ENCODE peak calls at places on chromosomes 5 and 9, in six cellular contexts. J, X, B, I, Y and R are unnamed samples.

GRCh38 chr9:129318121-129319075 is 140.3 kb upstream of the IER5L start:
- DNase-seq in Y (no peak), I (no peak), B (no peak), X (no peak), J (no peak), R (no peak)

GRCh38 chr5:168425997-168426863 is 60.0 kb upstream of the RARS1 start:
- DNase-seq in Y (no peak), X (no peak), B (no peak), J (no peak), I (no peak), R (no peak)

GRCh38 chr9:114276908-114277821 is 45.7 kb upstream of the ORM1 start:
- DNase-seq in I (peak; percentile 3), B (peak; percentile 98), J (no peak), Y (peak; percentile 98), X (no peak), R (peak; percentile 90)

GRCh38 chr5:37767961-37768360 is 71.9 kb downstream of the GDNF start:
- DNase-seq in Y (no peak), X (no peak), I (no peak), B (no peak), J (no peak), R (no peak)

GRCh38 chr5:168967882-168968620 is 332.9 kb downstream of the SLIT3 start:
- DNase-seq in I (no peak), J (no peak), Y (no peak), X (no peak), B (no peak), R (no peak)

GRCh38 chr5:40406426-40407211 is 273.1 kb upstream of the PTGER4 start:
- DNase-seq in B (no peak), I (no peak), J (no peak), X (peak; percentile 45), Y (no peak), R (no peak)

GRCh38 chr5:149959406-149960236 is 937 bp upstream of the SLC26A2 start:
- DNase-seq in B (peak; percentile 58), X (peak; percentile 26), Y (peak; percentile 89), I (no peak), J (peak; percentile 30), R (no peak)

GRCh38 chr5:107476783-107477182 is 194.0 kb downstream of the EFNA5 start:
- DNase-seq in Y (peak; percentile 80), B (no peak), X (peak; percentile 71), J (peak; percentile 74), I (no peak), R (no peak)

GRCh38 chr5:159342838-159343237 is 12.6 kb upstream of the IL12B start:
- DNase-seq in Y (no peak), X (no peak), J (no peak), I (no peak), B (no peak), R (no peak)

GRCh38 chr5:79612667-79613190 is 488 bp downstream of the TENT2 start:
- DNase-seq in Y (no peak), I (no peak), J (no peak), X (no peak), B (no peak), R (no peak)

GRCh38 chr9:76756273-76756650 is 8.0 kb upstream of the PCA3 start:
- DNase-seq in Y (peak; percentile 46), X (no peak), I (peak; percentile 8), J (no peak), B (peak; percentile 41), R (no peak)

GRCh38 chr5:158224200-158224599 is 365.3 kb upstream of the CLINT1 start:
- DNase-seq in J (no peak), B (no peak), Y (no peak), X (no peak), I (no peak), R (no peak)

GRCh38 chr5:143121135-143121474 is 282.4 kb downstream of the NR3C1 start:
- DNase-seq in I (no peak), J (no peak), Y (no peak), X (peak; percentile 37), B (no peak), R (no peak)

GRCh38 chr5:149497357-149497756 is 53.9 kb downstream of the CSNK1A1 start:
- DNase-seq in Y (peak; percentile 87), B (peak; percentile 98), I (no peak), J (no peak), X (no peak), R (peak; percentile 76)

GRCh38 chr5:108251350-108251749 is 130.5 kb downstream of the FBXL17 start:
- DNase-seq in I (no peak), X (no peak), Y (peak; percentile 62), J (no peak), B (peak; percentile 12), R (no peak)

GRCh38 chr9:116549061-116549664 is 137.9 kb upstream of the TRIM32 start:
- DNase-seq in B (peak; percentile 97), J (no peak), X (no peak), Y (peak; percentile 98), I (peak; percentile 41), R (peak; percentile 95)

GRCh38 chr5:591746-592145 is 20.4 kb upstream of the CEP72 start:
- DNase-seq in I (no peak), J (no peak), Y (no peak), X (no peak), B (no peak), R (no peak)

GRCh38 chr9:6239048-6239461 is 23.4 kb downstream of the IL33 start:
- DNase-seq in J (no peak), I (no peak), B (peak; percentile 38), Y (peak; percentile 23), X (no peak), R (no peak)

GRCh38 chr9:129175825-129176633 is 2.0 kb downstream of the IER5L start:
- DNase-seq in Y (peak; percentile 94), X (peak; percentile 57), B (peak; percentile 88), J (peak; percentile 22), I (peak; percentile 87), R (peak; percentile 68)

GRCh38 chr9:13974891-13975290 is 339.1 kb downstream of the NFIB start:
- DNase-seq in X (no peak), Y (no peak), I (no peak), B (no peak), J (no peak), R (no peak)

GRCh38 chr9:92713528-92713927 is 43.6 kb upstream of the IPPK start:
- DNase-seq in X (no peak), J (no peak), Y (no peak), I (no peak), B (no peak), R (no peak)

GRCh38 chr9:108191065-108191464 is 664.7 kb downstream of the ACTL7B start:
- DNase-seq in Y (no peak), I (no peak), B (peak; percentile 7), X (no peak), J (no peak), R (no peak)

GRCh38 chr9:137433916-137434431 is 7.2 kb downstream of the ENTPD8 start:
- DNase-seq in Y (no peak), I (no peak), J (no peak), B (no peak), X (no peak), R (no peak)

GRCh38 chr5:154302181-154302580 is 111.6 kb downstream of the GALNT10 start:
- DNase-seq in Y (no peak), J (no peak), X (no peak), I (peak; percentile 92), B (no peak), R (no peak)

GRCh38 chr9:132596200-132596599 is 13.8 kb downstream of the BARHL1 start:
- DNase-seq in J (no peak), Y (no peak), I (no peak), B (no peak), X (no peak), R (no peak)

DNA sequence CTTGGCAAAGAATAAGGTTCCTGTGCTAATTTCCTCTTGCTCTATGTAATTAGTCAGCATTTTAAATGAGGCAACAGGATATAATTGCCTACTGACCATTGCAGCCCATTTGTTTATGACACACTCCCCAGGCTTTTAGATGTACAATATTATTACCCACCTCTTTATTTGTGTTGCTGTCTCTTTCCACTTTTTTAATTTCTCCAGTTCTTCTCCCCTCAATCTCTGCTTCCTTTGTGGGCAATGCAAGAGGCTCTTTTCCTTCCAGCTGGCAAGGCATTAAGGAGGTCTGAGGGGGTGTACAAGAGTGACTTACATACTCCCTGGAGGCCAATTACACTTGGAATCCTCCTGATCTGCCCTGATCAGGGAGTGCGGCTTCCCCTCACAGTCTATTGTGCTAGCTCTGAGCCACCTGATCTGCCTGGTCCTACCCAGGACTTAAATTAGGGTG is 418.8 kb downstream of the NR2F1-AS1 start:
- DNase-seq in Y (peak; percentile 74), B (no peak), I (no peak), X (no peak), J (no peak), R (peak; percentile 59)
- H3K4me3 ChIP-seq in Y (no peak overlapping the region), B (no peak overlapping the region), I (no peak overlapping the region), X (no peak overlapping the region), J (no peak overlapping the region), R (no peak overlapping the region)

GRCh38 chr5:88884435-88884877 is 1.5 kb upstream of the MEF2C start:
- DNase-seq in B (peak; percentile 23), I (no peak), X (no peak), Y (peak; percentile 44), J (no peak), R (no peak)

GRCh38 chr5:88888291-88888690 is 5.3 kb upstream of the MEF2C start:
- DNase-seq in Y (peak; percentile 15), B (no peak), I (no peak), J (no peak), X (no peak), R (no peak)

GRCh38 chr5:88886756-88887741 is 4.1 kb upstream of the MEF2C start:
- DNase-seq in Y (peak; percentile 44), I (no peak), J (no peak), X (no peak), B (no peak), R (no peak)

GRCh38 chr5:88885043-88885442 is 2.1 kb upstream of the MEF2C start:
- DNase-seq in Y (peak; percentile 46), B (no peak), I (no peak), X (no peak), J (no peak), R (no peak)

DNA sequence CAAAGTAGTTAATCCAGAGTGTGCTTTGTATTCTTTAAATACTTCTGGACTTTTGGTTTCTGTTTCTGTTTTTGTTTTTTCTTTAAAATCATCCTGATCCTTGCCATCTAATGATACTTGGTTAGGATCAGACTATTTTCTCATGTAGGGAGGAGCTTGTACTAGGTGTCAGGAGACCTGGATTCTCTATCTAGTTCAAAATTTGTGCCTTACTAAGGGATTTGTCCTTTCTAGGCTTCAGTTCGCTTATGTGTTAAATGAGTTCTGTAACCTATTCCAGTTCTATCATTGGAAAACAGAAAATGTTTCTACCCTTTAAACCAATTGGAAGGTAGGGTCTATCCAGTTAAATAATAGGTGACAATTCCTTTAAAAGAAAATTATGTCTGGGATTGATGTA is 3.3 kb upstream of the MEF2C start:
- DNase-seq in J (no peak), X (no peak), B (no peak), I (no peak), Y (peak; percentile 36), R (no peak)
- H3K4me3 ChIP-seq in J (peak overlapping the region; percentile 48), X (no peak overlapping the region), B (no peak overlapping the region), I (no peak overlapping the region), Y (no peak overlapping the region), R (no peak overlapping the region)

DNA sequence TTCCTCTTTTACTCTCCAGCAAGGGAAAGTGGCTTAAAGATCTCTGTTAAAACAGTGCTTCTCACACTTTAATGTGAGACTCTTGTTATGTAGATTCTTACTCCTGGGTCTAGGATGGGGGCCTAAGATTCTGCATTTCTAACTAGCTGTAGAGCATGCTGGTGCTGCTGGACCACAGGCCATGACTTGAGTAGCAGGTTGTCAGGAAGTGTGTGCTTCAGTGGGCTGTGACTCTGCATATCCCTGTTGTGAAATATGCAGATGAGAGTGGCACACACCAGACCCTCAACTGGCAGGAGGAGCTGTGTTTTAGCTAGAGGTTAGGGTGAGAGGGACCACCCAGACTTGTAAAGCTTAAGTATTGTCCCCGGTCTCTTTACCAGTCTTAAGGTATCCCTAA is 191.1 kb upstream of the DMRT1 start:
- DNase-seq in Y (no peak), J (no peak), B (peak; percentile 22), I (no peak), X (no peak), R (no peak)
- H3K4me3 ChIP-seq in Y (no peak overlapping the region), J (no peak overlapping the region), B (no peak overlapping the region), I (no peak overlapping the region), X (peak overlapping the region; percentile 41), R (no peak overlapping the region)

GRCh38 chr9:120542701-120543490 is 37.1 kb downstream of the CDK5RAP2 start:
- DNase-seq in Y (no peak), I (no peak), X (no peak), B (peak; percentile 13), J (no peak), R (no peak)
- H3K4me3 ChIP-seq in Y (no peak overlapping the region), I (no peak overlapping the region), X (no peak overlapping the region), B (no peak overlapping the region), J (no peak overlapping the region), R (no peak overlapping the region)